ENCODE peak calls at places on chromosomes 13 and 19, in ten cellular contexts. V is neural progenitor cell; K is mucosa of descending colon; Y is esophagus squamous epithelium; P is cardiac muscle cell; T is astrocyte; X is naive thymus-derived CD4-positive, alpha-beta T cell; M is osteoblast; A is psoas muscle; I is uterus. W is an unnamed sample.

GRCh38 chr19:56367829-56368711 is 25.3 kb downstream of the ZNF582 start:
- DNase-seq in V (peak; percentile 93), K (peak; percentile 89), Y (peak; percentile 40), P (peak; percentile 98), T (peak; percentile 95), X (peak; percentile 83), M (peak; percentile 94), A (peak; percentile 96), I (peak; percentile 92), W (peak; percentile 92)

GRCh38 chr19:1007399-1007745 is 7.2 kb downstream of the GRIN3B start:
- DNase-seq in V (no peak), K (no peak), Y (no peak), P (no peak), T (no peak), X (no peak), M (no peak), A (no peak), I (no peak), W (no peak)

GRCh38 chr19:42538841-42539709 is 10.8 kb upstream of the CEACAM1 start:
- DNase-seq in V (no peak), K (no peak), Y (no peak), P (no peak), T (no peak), X (no peak), M (no peak), A (no peak), I (no peak), W (no peak)

GRCh38 chr19:45032421-45032820 is 6.4 kb upstream of the CLASRP start:
- DNase-seq in V (no peak), K (no peak), Y (no peak), P (no peak), T (no peak), X (no peak), M (peak; percentile 6), A (no peak), I (no peak), W (no peak)

GRCh38 chr19:18253716-18254115 is 20.5 kb downstream of the IQCN start:
- DNase-seq in V (no peak), K (peak; percentile 70), Y (no peak), P (no peak), T (no peak), X (no peak), M (peak; percentile 92), A (no peak), I (no peak), W (peak; percentile 65)

GRCh38 chr13:38386421-38386820 is 36.8 kb downstream of the UFM1 start:
- DNase-seq in V (no peak), K (no peak), Y (no peak), P (peak; percentile 41), T (no peak), X (no peak), M (no peak), A (no peak), I (no peak), W (no peak)

GRCh38 chr19:48926909-48927308 is 6.6 kb upstream of the DHDH start:
- DNase-seq in V (no peak), K (no peak), Y (no peak), P (peak; percentile 97), T (peak; percentile 99), X (peak; percentile 39), M (peak; percentile 97), A (no peak), I (peak; percentile 69), W (peak; percentile 75)

GRCh38 chr13:46550822-46551221 is 2.1 kb upstream of the LRCH1 start:
- DNase-seq in V (no peak), K (no peak), Y (no peak), P (no peak), T (no peak), X (no peak), M (no peak), A (no peak), I (no peak), W (no peak)

GRCh38 chr19:29541473-29542253 is 15.9 kb downstream of the VSTM2B start:
- DNase-seq in V (no peak), K (no peak), Y (no peak), P (no peak), T (no peak), X (no peak), M (no peak), A (no peak), I (no peak), W (no peak)

GRCh38 chr19:38666662-38667448 is 19.4 kb downstream of the ACTN4 start:
- DNase-seq in V (peak; percentile 58), K (peak; percentile 44), Y (no peak), P (peak; percentile 75), T (peak; percentile 86), X (no peak), M (peak; percentile 80), A (peak; percentile 61), I (no peak), W (no peak)

DNA sequence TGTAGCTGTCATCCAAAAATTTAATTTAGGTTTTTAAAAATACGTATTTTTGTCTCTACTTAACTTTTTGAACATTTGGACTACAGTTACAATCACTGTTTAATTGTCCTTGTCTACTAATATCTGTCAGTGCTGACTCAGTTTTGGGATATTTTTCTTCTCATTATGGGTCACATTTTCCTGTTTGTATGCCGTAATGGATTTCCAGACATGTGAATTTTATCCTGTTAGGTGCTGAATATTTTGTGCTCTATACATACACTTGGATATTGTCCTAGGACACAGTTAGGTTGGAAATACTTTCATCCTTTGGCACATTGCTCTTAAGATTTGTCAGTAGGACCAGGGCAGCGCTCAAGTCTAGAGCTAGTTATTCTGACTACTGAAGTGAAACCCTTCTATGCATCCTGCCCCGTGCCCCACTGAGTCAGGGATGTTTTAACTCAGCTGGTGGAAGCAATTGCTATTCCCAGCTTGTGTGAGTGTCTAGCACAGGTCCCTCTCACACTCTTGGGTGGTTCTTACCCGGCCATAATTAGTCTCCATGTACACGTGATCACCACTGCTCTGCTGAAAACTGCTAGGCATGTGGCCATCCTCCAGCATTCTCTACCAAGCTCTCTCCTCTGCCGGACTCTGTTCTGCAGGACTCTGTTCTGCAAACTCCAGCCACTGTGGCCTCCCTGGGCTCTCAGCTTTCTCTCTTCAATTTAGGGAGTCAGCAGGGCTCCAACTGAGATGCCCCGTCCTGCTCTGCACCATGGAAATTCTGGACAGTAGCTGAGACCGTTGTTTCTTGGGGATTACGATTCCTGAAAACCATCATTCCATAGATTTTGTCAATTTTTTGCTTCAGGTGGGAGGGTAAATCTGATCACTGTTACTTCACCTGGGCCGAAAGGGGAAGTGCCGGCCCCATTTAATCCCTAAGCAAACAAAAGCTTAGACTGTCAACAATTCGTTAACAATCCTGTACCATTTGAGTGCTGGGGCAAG is 11.1 kb downstream of the PROZ start:
- DNase-seq in V (peak; percentile 28), K (no peak), Y (no peak), P (no peak), T (no peak), X (no peak), M (peak; percentile 73), A (no peak), I (no peak), W (no peak)
- H3K4me1 ChIP-seq in V (peaks cover 12% of the 10 kb centered on the region), K (peaks cover 2% of the 10 kb centered on the region), Y (no peaks in the 10 kb centered on the region), P (no peaks in the 10 kb centered on the region), T (no peaks in the 10 kb centered on the region), X (peaks cover 6% of the 10 kb centered on the region), M (no peaks in the 10 kb centered on the region), A (no peaks in the 10 kb centered on the region), I (no peaks in the 10 kb centered on the region), W (no peaks in the 10 kb centered on the region)

DNA sequence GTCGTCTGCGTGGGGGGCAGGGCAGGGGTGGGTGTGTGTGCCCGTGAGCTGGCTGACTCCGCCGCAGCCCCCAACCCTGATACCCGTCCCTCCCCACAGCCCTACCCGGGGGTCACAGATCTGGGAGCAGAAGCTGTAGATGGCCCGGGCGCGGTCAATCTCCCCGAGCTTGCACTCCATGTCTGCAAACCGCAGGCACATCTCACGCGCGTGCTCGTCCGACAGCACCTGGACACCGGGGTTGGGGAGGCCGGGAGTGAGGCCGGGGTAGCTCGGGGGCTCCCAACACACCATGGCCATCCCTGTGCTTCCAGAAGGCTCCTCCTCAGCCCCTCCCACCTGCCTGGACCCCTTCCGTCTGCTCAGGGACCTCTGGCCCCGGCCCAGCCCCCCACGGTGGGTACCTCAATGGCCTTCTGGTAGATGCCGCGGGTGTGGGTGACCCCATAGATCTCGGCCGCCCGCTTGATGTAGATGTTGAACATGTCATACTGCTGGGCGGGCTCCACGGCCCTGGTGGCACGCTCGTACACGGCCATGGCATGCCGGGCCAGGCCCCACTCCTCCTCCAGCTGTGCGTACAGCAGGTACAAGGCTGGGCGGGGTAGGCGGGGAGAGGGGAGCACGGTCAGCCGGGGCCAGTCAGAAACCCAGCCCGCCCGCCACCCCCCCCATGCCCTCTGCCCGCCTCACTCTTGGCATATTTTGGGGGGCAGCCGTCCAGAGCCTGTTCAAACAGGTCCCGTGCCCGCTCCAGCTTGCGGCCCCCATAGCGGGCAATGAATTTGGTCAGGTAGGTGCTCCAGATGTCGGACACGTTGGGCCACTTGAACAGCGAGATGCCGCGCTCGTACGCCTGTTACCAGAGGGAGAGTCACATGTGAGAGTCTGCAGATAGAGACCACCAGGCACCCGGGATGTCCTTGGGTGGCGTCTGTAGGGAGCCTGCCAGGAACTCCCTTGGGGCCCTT is 8.6 kb downstream of the XAB2 start:
- DNase-seq in V (no peak), K (no peak), Y (no peak), P (no peak), T (no peak), X (no peak), M (no peak), A (no peak), I (no peak), W (no peak)
- H3K36me3 ChIP-seq in V (no peaks in the 10 kb centered on the region), K (peaks cover 4% of the 10 kb centered on the region), Y (peaks cover 25% of the 10 kb centered on the region), P (peaks cover 21% of the 10 kb centered on the region), T (peaks cover 4% of the 10 kb centered on the region), X (peaks cover 83% of the 10 kb centered on the region), M (peaks cover 19% of the 10 kb centered on the region), A (peaks cover 75% of the 10 kb centered on the region), I (no peaks in the 10 kb centered on the region), W (peaks cover 20% of the 10 kb centered on the region)

GRCh38 chr13:113470073-113470472 is 16.8 kb upstream of the ADPRHL1 start:
- DNase-seq in V (no peak), K (no peak), Y (no peak), P (no peak), T (no peak), X (no peak), M (no peak), A (no peak), I (no peak), W (no peak)

GRCh38 chr13:113469582-113469981 is 16.3 kb upstream of the ADPRHL1 start:
- DNase-seq in V (no peak), K (no peak), Y (no peak), P (no peak), T (no peak), X (no peak), M (no peak), A (no peak), I (no peak), W (no peak)

GRCh38 chr13:113474179-113474578 is 16.3 kb downstream of the DCUN1D2 start:
- DNase-seq in V (no peak), K (no peak), Y (no peak), P (peak; percentile 95), T (no peak), X (no peak), M (no peak), A (no peak), I (no peak), W (peak; percentile 46)

GRCh38 chr13:113472355-113473025 is 18.0 kb downstream of the DCUN1D2 start:
- DNase-seq in V (no peak), K (no peak), Y (no peak), P (no peak), T (no peak), X (no peak), M (no peak), A (no peak), I (no peak), W (no peak)

GRCh38 chr13:113471844-113472243 is 18.6 kb upstream of the ADPRHL1 start:
- DNase-seq in V (peak; percentile 24), K (no peak), Y (no peak), P (no peak), T (no peak), X (no peak), M (no peak), A (no peak), I (no peak), W (no peak)
- H3K4me1 ChIP-seq in V (peaks cover 14% of the 10 kb centered on the region), K (no peaks in the 10 kb centered on the region), Y (no peaks in the 10 kb centered on the region), P (no peaks in the 10 kb centered on the region), T (no peaks in the 10 kb centered on the region), X (no peaks in the 10 kb centered on the region), M (no peaks in the 10 kb centered on the region), A (no peaks in the 10 kb centered on the region), I (no peaks in the 10 kb centered on the region), W (no peaks in the 10 kb centered on the region)

GRCh38 chr19:14446336-14447036 is 13.4 kb downstream of the PKN1 start:
- DNase-seq in V (no peak), K (no peak), Y (no peak), P (no peak), T (no peak), X (no peak), M (no peak), A (no peak), I (no peak), W (no peak)
- H3K36me3 ChIP-seq in V (no peaks in the 10 kb centered on the region), K (peaks cover 3% of the 10 kb centered on the region), Y (peaks cover 37% of the 10 kb centered on the region), P (peaks cover 54% of the 10 kb centered on the region), T (peaks cover 7% of the 10 kb centered on the region), X (peaks cover 96% of the 10 kb centered on the region), M (peaks cover 49% of the 10 kb centered on the region), A (peaks cover 99% of the 10 kb centered on the region), I (no peaks in the 10 kb centered on the region), W (peaks cover 73% of the 10 kb centered on the region)

W was measured in lung.